ENCODE peak calls at places on chromosomes 4 and X, in four cellular contexts. One of them, this sample, is unnamed.

GRCh38 chrX:104288269-104288668 is 33.5 kb upstream of the ESX1 start:
- DNase-seq in HepG2: no peak
- DNase-seq in WTC11: peak; percentile 13
- DNase-seq in K562: no peak
- DNase-seq in this sample: no peak

GRCh38 chr4:107666134-107666533 is 53.9 kb downstream of the PAPSS1 start:
- DNase-seq in HepG2: peak; percentile 10
- DNase-seq in K562: no peak
- DNase-seq in WTC11: no peak
- DNase-seq in this sample: peak; percentile 2

GRCh38 chrX:10230222-10230621 is 73.4 kb downstream of the CLCN4 start:
- DNase-seq in HepG2: no peak
- DNase-seq in K562: no peak
- DNase-seq in WTC11: no peak
- DNase-seq in this sample: no peak

GRCh38 chr4:153997506-153997905 is 208.6 kb upstream of the SFRP2 start:
- DNase-seq in WTC11: no peak
- DNase-seq in K562: no peak
- DNase-seq in HepG2: no peak
- DNase-seq in this sample: no peak

GRCh38 chr4:113692809-113693411 is 68.6 kb downstream of the CAMK2D start:
- DNase-seq in WTC11: no peak
- DNase-seq in K562: no peak
- DNase-seq in HepG2: no peak
- DNase-seq in this sample: no peak

GRCh38 chrX:37921758-37922157 is 74.4 kb upstream of the DYNLT3 start:
- DNase-seq in K562: no peak
- DNase-seq in WTC11: no peak
- DNase-seq in HepG2: no peak
- DNase-seq in this sample: no peak

GRCh38 chr4:56646341-56646740 is 34.8 kb downstream of the HOPX start:
- DNase-seq in K562: no peak
- DNase-seq in WTC11: no peak
- DNase-seq in HepG2: no peak
- DNase-seq in this sample: no peak

GRCh38 chr4:177557416-177557815 is 115.2 kb upstream of the AGA start:
- DNase-seq in HepG2: no peak
- DNase-seq in K562: no peak
- DNase-seq in WTC11: no peak
- DNase-seq in this sample: no peak

GRCh38 chr4:150297861-150298474 is 219.7 kb downstream of the DCLK2 start:
- DNase-seq in K562: peak; percentile 14
- DNase-seq in WTC11: peak; percentile 40
- DNase-seq in HepG2: peak; percentile 41
- DNase-seq in this sample: peak; percentile 34

GRCh38 chr4:119286377-119287002 is 35.4 kb downstream of the FABP2 start:
- DNase-seq in WTC11: no peak
- DNase-seq in HepG2: peak; percentile 32
- DNase-seq in K562: no peak
- DNase-seq in this sample: peak; percentile 32

GRCh38 chr4:140188975-140189374 is 35.0 kb upstream of the MAML3 start:
- DNase-seq in K562: no peak
- DNase-seq in HepG2: no peak
- DNase-seq in WTC11: no peak
- DNase-seq in this sample: no peak

GRCh38 chr4:3385719-3386440 is 55.9 kb upstream of the HGFAC start:
- DNase-seq in K562: no peak
- DNase-seq in HepG2: no peak
- DNase-seq in WTC11: no peak
- DNase-seq in this sample: no peak

GRCh38 chr4:8086751-8087445 is 71.7 kb downstream of the ABLIM2 start:
- DNase-seq in K562: no peak
- DNase-seq in HepG2: no peak
- DNase-seq in WTC11: no peak
- DNase-seq in this sample: peak; percentile 57

GRCh38 chr4:98516042-98516440 is 142.4 kb downstream of the TSPAN5 start:
- DNase-seq in K562: peak; percentile 26
- DNase-seq in WTC11: no peak
- DNase-seq in HepG2: peak; percentile 35
- DNase-seq in this sample: no peak

GRCh38 chrX:123803331-123803983 is 56.4 kb upstream of the XIAP start:
- DNase-seq in K562: peak; percentile 72
- DNase-seq in WTC11: no peak
- DNase-seq in HepG2: peak; percentile 97
- DNase-seq in this sample: peak; percentile 46

GRCh38 chr4:47213106-47213505 is 181.7 kb downstream of the GABRB1 start:
- DNase-seq in HepG2: no peak
- DNase-seq in K562: no peak
- DNase-seq in WTC11: no peak
- DNase-seq in this sample: no peak

GRCh38 chrX:352181-352580 is 33.6 kb upstream of the GTPBP6 start:
- DNase-seq in WTC11: no peak
- DNase-seq in K562: no peak
- DNase-seq in HepG2: no peak
- DNase-seq in this sample: no peak

GRCh38 chr4:94595880-94596483 is 144.2 kb downstream of the PDLIM5 start:
- DNase-seq in HepG2: peak; percentile 48
- DNase-seq in K562: peak; percentile 14
- DNase-seq in WTC11: no peak
- DNase-seq in this sample: peak; percentile 42

GRCh38 chrX:17888421-17888820 is 27.3 kb upstream of the RAI2 start:
- DNase-seq in WTC11: no peak
- DNase-seq in K562: no peak
- DNase-seq in HepG2: no peak
- DNase-seq in this sample: no peak

GRCh38 chr4:151530783-151531182 is 121.8 kb downstream of the FHIP1A start:
- DNase-seq in K562: no peak
- DNase-seq in WTC11: no peak
- DNase-seq in HepG2: no peak
- DNase-seq in this sample: no peak

GRCh38 chr4:8079031-8079885 is 79.4 kb downstream of the ABLIM2 start:
- DNase-seq in HepG2: no peak
- DNase-seq in K562: peak; percentile 20
- DNase-seq in WTC11: no peak
- DNase-seq in this sample: peak; percentile 77

GRCh38 chrX:100643943-100644587 is at the start of gene SRPX2:
- DNase-seq in WTC11: no peak
- DNase-seq in HepG2: no peak
- DNase-seq in K562: no peak
- DNase-seq in this sample: no peak

GRCh38 chr4:2937986-2938385 is 25.2 kb downstream of the NOP14 start:
- DNase-seq in K562: no peak
- DNase-seq in WTC11: no peak
- DNase-seq in HepG2: no peak
- DNase-seq in this sample: no peak

GRCh38 chr4:166675411-166675810 is 558.9 kb downstream of the SPOCK3 start:
- DNase-seq in WTC11: no peak
- DNase-seq in HepG2: no peak
- DNase-seq in K562: no peak
- DNase-seq in this sample: no peak

GRCh38 chrX:4485917-4486316 is 772.5 kb upstream of the PRKX start:
- DNase-seq in K562: no peak
- DNase-seq in HepG2: no peak
- DNase-seq in WTC11: no peak
- DNase-seq in this sample: no peak

GRCh38 chr4:125132281-125132680 is 182.5 kb upstream of the FAT4 start:
- DNase-seq in HepG2: no peak
- DNase-seq in K562: no peak
- DNase-seq in WTC11: no peak
- DNase-seq in this sample: no peak

DNA sequence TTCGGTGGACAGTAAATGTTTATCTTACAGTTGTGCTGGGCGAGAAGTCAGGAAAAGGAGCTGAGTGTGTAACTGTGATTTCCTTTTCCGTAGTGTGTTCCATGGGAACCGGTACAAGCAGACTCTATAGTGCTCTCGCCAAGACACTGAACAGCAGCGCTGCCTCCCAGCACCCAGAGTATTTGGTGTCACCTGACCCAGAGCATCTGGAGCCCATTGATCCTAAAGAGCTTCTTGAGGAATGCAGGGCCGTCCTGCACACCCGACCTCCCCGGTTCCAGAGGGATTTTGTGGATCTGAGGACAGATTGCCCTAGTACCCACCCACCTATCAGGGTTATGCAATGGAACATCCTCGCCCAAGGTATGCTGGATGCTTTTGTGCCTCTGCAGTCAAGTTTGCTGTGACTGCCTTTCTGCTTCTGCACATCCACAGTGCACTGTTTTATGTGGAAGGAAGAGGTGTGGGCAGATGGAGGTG is 27.4 kb downstream of the NOCT start:
- DNase-seq in WTC11: no peak
- DNase-seq in K562: no peak
- DNase-seq in HepG2: no peak
- DNase-seq in this sample: no peak
- TF ChIP-seq FOXJ3 in WTC11: no peak
- TF ChIP-seq FOXJ3 in K562: no peak
- TF ChIP-seq FOXJ3 in HepG2: no peak
- TF ChIP-seq FOXJ3 in this sample: no peak

DNA sequence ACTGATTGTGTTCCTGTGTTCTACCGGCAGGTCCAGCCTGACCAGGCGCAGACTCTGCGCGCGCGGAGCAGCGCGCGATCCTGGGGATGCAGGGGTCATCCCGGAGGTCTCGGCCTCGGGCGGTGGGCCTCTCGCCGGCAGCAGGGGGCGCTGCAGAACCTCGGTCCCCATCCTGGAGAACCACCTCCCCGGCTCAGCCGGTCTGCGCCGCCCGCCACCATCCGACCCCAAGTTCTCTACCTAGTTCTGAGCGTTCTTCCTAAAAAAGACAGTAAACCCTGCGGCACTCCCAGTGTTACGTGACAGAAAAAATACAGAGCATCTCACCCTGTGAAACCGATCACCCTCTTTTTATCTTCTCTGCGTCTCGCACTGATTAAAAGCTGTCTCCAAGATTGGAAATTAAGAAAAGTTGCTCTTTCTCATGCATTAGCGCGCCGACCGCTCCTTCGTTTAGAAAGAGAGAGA is 1.6 kb downstream of the TRPC3 start:
- DNase-seq in WTC11: peak; percentile 98
- DNase-seq in K562: peak; percentile 74
- DNase-seq in HepG2: peak; percentile 20
- DNase-seq in this sample: peak; percentile 86
- TF ChIP-seq FOXJ3 in WTC11: no peak
- TF ChIP-seq FOXJ3 in K562: no peak
- TF ChIP-seq FOXJ3 in HepG2: no peak
- TF ChIP-seq FOXJ3 in this sample: no peak

GRCh38 chrX:13829995-13830394 is 13.1 kb upstream of the GPM6B start:
- DNase-seq in WTC11: no peak
- DNase-seq in K562: no peak
- DNase-seq in HepG2: no peak
- DNase-seq in this sample: no peak

GRCh38 chrX:13835825-13836224 is 18.9 kb upstream of the GPM6B start:
- DNase-seq in K562: no peak
- DNase-seq in WTC11: no peak
- DNase-seq in HepG2: no peak
- DNase-seq in this sample: no peak

GRCh38 chrX:13836575-13836974 is 19.7 kb upstream of the GPM6B start:
- DNase-seq in K562: no peak
- DNase-seq in HepG2: no peak
- DNase-seq in WTC11: no peak
- DNase-seq in this sample: no peak

GRCh38 chrX:13837290-13837745 is 20.4 kb upstream of the GPM6B start:
- DNase-seq in HepG2: no peak
- DNase-seq in K562: no peak
- DNase-seq in WTC11: peak; percentile 13
- DNase-seq in this sample: no peak

GRCh38 chrX:13834316-13834715 is 17.4 kb upstream of the GPM6B start:
- DNase-seq in WTC11: no peak
- DNase-seq in K562: no peak
- DNase-seq in HepG2: no peak
- DNase-seq in this sample: no peak
- TF ChIP-seq FOXJ3 in WTC11: no peak
- TF ChIP-seq FOXJ3 in K562: no peak
- TF ChIP-seq FOXJ3 in HepG2: no peak
- TF ChIP-seq FOXJ3 in this sample: no peak

DNA sequence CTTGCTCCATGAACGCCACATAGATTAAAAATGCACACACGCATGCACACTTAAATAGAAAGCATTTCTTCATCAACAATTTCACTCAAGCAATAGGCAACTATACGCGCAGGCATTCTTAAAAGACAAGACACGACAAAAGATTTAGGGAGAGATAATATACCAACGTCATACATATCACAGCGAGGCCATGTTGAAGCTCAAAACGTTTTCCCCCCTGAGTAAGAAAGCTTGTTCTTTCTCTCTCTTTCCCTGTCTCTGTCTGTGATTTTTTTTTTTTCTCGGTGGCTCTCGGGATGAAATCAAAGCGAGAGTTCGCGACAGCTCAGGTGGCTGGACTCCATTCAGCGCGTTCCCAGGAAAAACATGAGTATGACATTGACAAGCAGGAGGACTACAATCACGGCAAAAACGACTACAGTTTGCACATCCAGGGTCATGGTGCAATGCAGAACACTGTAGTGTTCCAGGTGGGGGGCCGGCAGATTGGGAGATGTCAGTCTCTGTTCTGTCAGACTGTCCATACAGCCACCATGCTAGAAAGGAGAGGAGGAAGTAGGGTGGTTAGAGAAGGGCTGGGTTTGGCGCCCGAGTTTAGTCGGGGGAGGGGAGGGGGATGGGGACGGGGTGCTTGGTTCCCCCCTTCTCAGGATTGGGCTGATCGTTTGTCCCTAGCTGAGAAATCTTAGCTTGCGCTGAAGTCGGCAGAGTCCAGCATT is 30.7 kb downstream of the ARHGEF9 start:
- DNase-seq in HepG2: no peak
- DNase-seq in K562: no peak
- DNase-seq in WTC11: no peak
- DNase-seq in this sample: no peak
- TF ChIP-seq FOXJ3 in HepG2: no peak
- TF ChIP-seq FOXJ3 in K562: no peak
- TF ChIP-seq FOXJ3 in WTC11: no peak
- TF ChIP-seq FOXJ3 in this sample: no peak

GRCh38 chr4:146525754-146526153 is 4.0 kb upstream of the SLC10A7 start:
- DNase-seq in WTC11: no peak
- DNase-seq in K562: no peak
- DNase-seq in HepG2: no peak
- DNase-seq in this sample: no peak
- TF ChIP-seq FOXJ3 in WTC11: no peak
- TF ChIP-seq FOXJ3 in K562: no peak
- TF ChIP-seq FOXJ3 in HepG2: no peak
- TF ChIP-seq FOXJ3 in this sample: no peak

GRCh38 chrX:72620550-72621145 is 48.0 kb upstream of the HDAC8 start:
- DNase-seq in HepG2: peak; percentile 2
- DNase-seq in K562: peak; percentile 23
- DNase-seq in WTC11: no peak
- DNase-seq in this sample: no peak
- TF ChIP-seq FOXJ3 in HepG2: no peak
- TF ChIP-seq FOXJ3 in K562: no peak
- TF ChIP-seq FOXJ3 in WTC11: no peak
- TF ChIP-seq FOXJ3 in this sample: no peak

This sample was measured in SK-N-SH.